ENCODE peak calls at places on chromosomes 16 and 17, in four cellular contexts. D is RCC 7860, F is cardiac muscle cell, Y is Daoy. P is an unnamed sample.

GRCh38 chr17:610285-610684 is 104.4 kb downstream of the VPS53 start:
- DNase-seq in F (no peak), Y (no peak), D (no peak), P (no peak)

GRCh38 chr16:88957887-88958577 is 19.0 kb downstream of the CBFA2T3 start:
- DNase-seq in Y (no peak), D (no peak), F (no peak), P (no peak)

GRCh38 chr16:29811896-29812665 is at the start of gene PRRT2:
- DNase-seq in Y (peak), D (peak), F (peak), P (no peak)

GRCh38 chr17:20066253-20066652 is 57.1 kb downstream of the SPECC1 start:
- DNase-seq in D (peak), F (no peak), Y (peak), P (peak)

GRCh38 chr17:40839194-40839593 is 16.8 kb upstream of the KRT10 start:
- DNase-seq in Y (no peak), D (no peak), F (no peak), P (no peak)

GRCh38 chr17:71461504-71462197 is 659.2 kb upstream of the SOX9 start:
- DNase-seq in Y (no peak), D (no peak), F (no peak), P (no peak)

GRCh38 chr16:70568601-70569217 is 45.1 kb downstream of the SF3B3 start:
- DNase-seq in Y (no peak), F (no peak), D (no peak), P (peak)

GRCh38 chr17:75647061-75647460 is 13.8 kb downstream of the SMIM5 start:
- DNase-seq in F (no peak), D (no peak), Y (no peak), P (no peak)

GRCh38 chr17:64278614-64279013 is 15.6 kb upstream of the TEX2 start:
- DNase-seq in D (peak), Y (peak), F (no peak), P (peak)

GRCh38 chr17:75228305-75228704 is 22.8 kb downstream of the NUP85 start:
- DNase-seq in F (no peak), D (no peak), Y (no peak), P (no peak)

GRCh38 chr17:82098939-82099765 is 1.1 kb upstream of the FASN start:
- DNase-seq in D (no peak), F (no peak), Y (no peak), P (no peak)

GRCh38 chr16:69306031-69306430 is 5.1 kb upstream of the VPS4A start:
- DNase-seq in Y (no peak), D (no peak), F (no peak), P (no peak)

GRCh38 chr16:73149329-73149728 is 101.4 kb upstream of the ZFHX3 start:
- DNase-seq in F (no peak), D (no peak), Y (no peak), P (no peak)

GRCh38 chr17:41326173-41327145 is 10.9 kb upstream of the KRTAP17-1 start:
- DNase-seq in F (no peak), Y (no peak), D (no peak), P (no peak)

GRCh38 chr17:76088041-76088867 is 9.3 kb downstream of the ZACN start:
- DNase-seq in Y (no peak), F (no peak), D (no peak), P (no peak)

GRCh38 chr16:72972878-72973571 is 74.9 kb downstream of the ZFHX3 start:
- DNase-seq in Y (no peak), F (no peak), D (no peak), P (no peak)

GRCh38 chr16:4660454-4661007 is 32.8 kb upstream of the NUDT16L1 start:
- DNase-seq in D (peak), F (peak), Y (peak), P (peak)

GRCh38 chr16:31702796-31703195 is 170.8 kb upstream of the ZNF267 start:
- DNase-seq in D (no peak), Y (no peak), F (no peak), P (no peak)

GRCh38 chr16:11966173-11966572 is 1.2 kb downstream of the TNFRSF17 start:
- DNase-seq in F (no peak), D (no peak), Y (no peak), P (no peak)

GRCh38 chr16:28609631-28610594 is at the start of gene SULT1A1:
- DNase-seq in Y (peak), F (peak), D (no peak), P (no peak)

P was measured in astrocyte.